ENCODE peak calls at places on chromosomes 2 and 18, in five cellular contexts. D is heart left ventricle; R is mammary epithelial cell; P is right lobe of liver; B is CD4-positive, alpha-beta memory T cell. M is an unnamed sample.

GRCh38 chr2:37912056-37912455 is 13.0 kb upstream of the RMDN2 start:
- DNase-seq in D (no peak), P (no peak), R (peak; percentile 42), B (no peak), M (no peak)

GRCh38 chr18:4203525-4203924 is 251.6 kb downstream of the DLGAP1 start:
- DNase-seq in P (no peak), B (no peak), R (no peak), D (no peak), M (no peak)

GRCh38 chr2:133740500-133740899 is 172.2 kb upstream of the NCKAP5 start:
- DNase-seq in B (no peak), P (no peak), R (no peak), D (no peak), M (no peak)

GRCh38 chr2:110679337-110679707 is 1.5 kb upstream of the BUB1 start:
- DNase-seq in P (no peak), B (no peak), R (no peak), D (no peak), M (no peak)

GRCh38 chr2:128233790-128234395 is 84.8 kb downstream of the HS6ST1 start:
- DNase-seq in R (no peak), D (no peak), P (no peak), B (no peak), M (no peak)

GRCh38 chr2:33620-34019 is 12.7 kb downstream of the FAM110C start:
- DNase-seq in P (no peak), R (peak; percentile 92), D (no peak), B (peak; percentile 77), M (peak; percentile 23)

GRCh38 chr2:69026026-69026425 is 13.0 kb downstream of the ANTXR1 start:
- DNase-seq in D (no peak), B (no peak), R (peak; percentile 54), P (no peak), M (no peak)

GRCh38 chr2:71534201-71534600 is 80.8 kb downstream of the DYSF start:
- DNase-seq in B (no peak), P (no peak), R (no peak), D (no peak), M (no peak)

GRCh38 chr2:98013407-98014042 is 17.8 kb upstream of the TMEM131 start:
- DNase-seq in R (peak; percentile 46), B (no peak), D (no peak), P (no peak), M (no peak)

GRCh38 chr2:205708231-205708631 is 25.9 kb downstream of the NRP2 start:
- DNase-seq in R (no peak), B (no peak), P (peak; percentile 40), D (no peak), M (no peak)

GRCh38 chr18:78776706-78777105 is 202.9 kb upstream of the SALL3 start:
- DNase-seq in B (no peak), D (no peak), P (no peak), R (no peak), M (no peak)

GRCh38 chr2:239112127-239112774 is 264.4 kb downstream of the TWIST2 start:
- DNase-seq in D (no peak), B (no peak), P (no peak), R (no peak), M (no peak)

GRCh38 chr2:45497355-45497754 is 113.7 kb downstream of the SRBD1 start:
- DNase-seq in P (no peak), R (no peak), D (no peak), B (no peak), M (no peak)

GRCh38 chr18:67265464-67266245 is 250.9 kb downstream of the DSEL start:
- DNase-seq in D (no peak), R (peak; percentile 82), B (no peak), P (no peak), M (no peak)

GRCh38 chr2:240904216-240905175 is 1.6 kb upstream of the CROCC2 start:
- DNase-seq in P (peak; percentile 11), D (peak; percentile 19), B (no peak), R (no peak), M (no peak)

DNA sequence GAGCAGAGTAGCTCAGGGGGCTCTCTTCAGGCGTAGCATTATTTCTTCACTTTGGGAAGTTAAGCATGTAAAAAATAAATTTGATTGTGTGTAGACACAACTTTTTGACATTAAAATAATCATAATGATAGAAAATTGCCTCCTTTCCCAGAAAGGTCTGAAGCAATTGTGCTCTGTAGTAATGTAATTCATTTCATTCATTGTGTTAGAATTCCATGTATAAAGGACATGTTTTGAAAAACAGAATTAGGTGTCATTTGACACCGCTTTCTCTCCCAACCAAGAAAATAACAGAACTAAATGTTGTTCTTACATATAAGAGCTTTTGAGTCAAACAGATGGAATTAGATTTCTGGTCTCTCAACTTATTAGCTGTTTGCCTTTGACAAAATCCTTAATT is 1064.2 kb upstream of the FAM98A start:
- DNase-seq in P (no peak), B (no peak), R (no peak), D (no peak), M (no peak)
- H3K9me3 ChIP-seq in P (no peaks in the 10 kb centered on the region), B (no peaks in the 10 kb centered on the region), R (peaks cover 3% of the 10 kb centered on the region), D (no peaks in the 10 kb centered on the region), M (no peaks in the 10 kb centered on the region)

DNA sequence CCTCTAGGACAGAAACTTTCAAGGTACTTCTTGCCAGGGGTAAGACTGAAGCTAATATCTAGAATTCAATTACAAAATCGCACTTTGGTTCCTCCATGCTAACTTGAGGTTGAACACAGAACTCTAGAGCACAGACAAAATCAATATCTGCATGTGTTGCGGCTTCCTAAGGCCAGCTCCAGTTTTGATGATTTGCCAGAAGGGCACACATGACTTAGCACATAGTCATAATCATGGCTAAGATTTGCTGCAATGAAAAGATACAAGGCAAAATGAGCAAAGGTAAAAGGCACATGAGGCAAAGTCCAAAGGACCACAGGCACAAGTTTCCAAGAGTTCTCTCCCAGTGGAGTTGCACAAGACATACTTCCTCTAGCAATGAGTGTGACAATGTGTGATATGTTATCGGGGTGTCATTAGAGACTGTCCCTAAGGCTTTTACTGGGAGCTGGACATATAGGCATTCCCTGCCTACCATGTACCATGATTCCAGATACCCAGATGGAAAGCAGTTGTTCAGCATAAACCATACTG is 24.1 kb upstream of the CXXC1 start:
- DNase-seq in R (no peak), D (no peak), B (no peak), P (no peak), M (no peak)
- H3K27ac ChIP-seq in R (no peak overlapping the region), D (no peak overlapping the region), B (no peak overlapping the region), P (peak overlapping the region; percentile 10), M (no peak overlapping the region)

GRCh38 chr18:35245719-35246317 is 5.0 kb downstream of the ZNF397 start:
- DNase-seq in B (no peak), P (no peak), R (peak; percentile 4), D (no peak), M (no peak)
- H3K9me3 ChIP-seq in B (no peaks in the 10 kb centered on the region), P (peaks cover 8% of the 10 kb centered on the region), R (peaks cover 61% of the 10 kb centered on the region), D (no peaks in the 10 kb centered on the region), M (no peaks in the 10 kb centered on the region)

GRCh38 chr2:226758886-226759660 is 40.5 kb downstream of the IRS1 start:
- DNase-seq in D (no peak), P (no peak), R (peak; percentile 39), B (no peak), M (no peak)

GRCh38 chr2:226763320-226763719 is 36.3 kb downstream of the IRS1 start:
- DNase-seq in B (no peak), D (no peak), R (peak; percentile 65), P (no peak), M (no peak)

GRCh38 chr2:226760412-226761194 is 39.0 kb downstream of the IRS1 start:
- DNase-seq in B (no peak), D (no peak), P (no peak), R (peak; percentile 57), M (no peak)

GRCh38 chr2:226761195-226761583 is 38.4 kb downstream of the IRS1 start:
- DNase-seq in P (no peak), B (no peak), D (no peak), R (no peak), M (no peak)

DNA sequence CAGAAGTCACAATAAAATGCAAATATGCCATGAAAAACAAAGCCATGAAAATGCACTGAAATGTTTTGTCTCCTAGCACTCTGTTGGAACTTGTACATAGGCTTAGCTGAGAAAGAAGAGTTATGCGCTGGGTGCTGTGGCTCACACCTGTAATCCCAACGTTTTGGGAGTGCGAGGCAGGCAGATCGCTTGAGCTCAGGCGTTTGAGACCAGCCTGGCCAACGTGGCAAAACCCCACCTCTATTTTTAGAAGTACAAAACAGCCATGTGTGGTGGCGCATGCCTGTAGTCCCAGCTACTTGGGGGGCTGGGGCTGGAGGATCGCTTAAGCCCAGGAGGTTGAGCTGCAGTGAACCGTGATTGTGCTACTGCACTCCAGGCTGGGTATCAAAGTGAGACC is 39.9 kb downstream of the IRS1 start:
- DNase-seq in D (peak; percentile 29), P (no peak), B (no peak), R (no peak), M (no peak)
- H3K27ac ChIP-seq in D (no peak overlapping the region), P (peak overlapping the region; percentile 76), B (no peak overlapping the region), R (no peak overlapping the region), M (no peak overlapping the region)

DNA sequence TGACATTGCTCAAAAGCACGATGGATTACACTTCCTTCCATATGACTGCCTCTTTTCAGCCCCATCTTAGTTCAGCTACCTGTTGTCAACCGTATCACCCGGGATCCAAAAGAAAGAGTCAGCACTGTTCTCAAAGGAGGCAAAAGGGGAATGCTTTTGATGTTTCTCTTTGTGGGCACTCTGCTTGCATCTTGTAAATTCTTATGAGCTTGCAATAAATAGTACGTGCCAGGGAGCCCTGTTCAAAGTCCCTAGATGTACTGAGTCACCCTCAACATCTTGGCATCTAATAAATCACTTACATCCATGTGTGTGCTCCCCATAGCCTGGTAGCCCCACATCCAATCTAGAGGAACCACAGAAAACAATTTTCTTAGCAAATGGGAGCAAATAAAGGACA is 256.9 kb downstream of the SUCLG1 start:
- DNase-seq in D (no peak), P (no peak), B (no peak), R (no peak), M (no peak)
- H3K9me3 ChIP-seq in D (no peaks in the 10 kb centered on the region), P (no peaks in the 10 kb centered on the region), B (no peaks in the 10 kb centered on the region), R (no peaks in the 10 kb centered on the region), M (no peaks in the 10 kb centered on the region)

GRCh38 chr2:152715854-152716428 is 1.3 kb downstream of the PRPF40A start:
- DNase-seq in B (no peak), D (no peak), P (no peak), R (peak; percentile 32), M (no peak)
- H3K27ac ChIP-seq in B (peak overlapping the region; percentile 96), D (no peak overlapping the region), P (no peak overlapping the region), R (peak overlapping the region; percentile 91), M (no peak overlapping the region)

GRCh38 chr18:44232500-44232899 is 448.2 kb upstream of the SETBP1 start:
- DNase-seq in R (no peak), B (no peak), D (no peak), P (no peak), M (no peak)
- H3K9me3 ChIP-seq in R (no peaks in the 10 kb centered on the region), B (no peaks in the 10 kb centered on the region), D (no peaks in the 10 kb centered on the region), P (no peaks in the 10 kb centered on the region), M (no peaks in the 10 kb centered on the region)